ENCODE peak calls at places on chromosomes 4 and X, in six cellular contexts. Z, D, X, S, J and R are unnamed samples.

GRCh38 chr4:53767503-53767902 is 176.2 kb upstream of the LNX1 start:
- DNase-seq in Z (no peak), D (no peak), X (no peak), S (no peak), J (no peak), R (no peak)

GRCh38 chr4:128287159-128287870 is at the start of gene PGRMC2:
- DNase-seq in Z (peak), D (peak), X (peak), S (no peak), J (no peak), R (peak)

GRCh38 chrX:39869846-39870601 is 227.7 kb downstream of the BCOR start:
- DNase-seq in Z (no peak), D (peak), X (peak), S (no peak), J (no peak), R (no peak)

GRCh38 chr4:123892997-123893745 is 496.6 kb downstream of the SPRY1 start:
- DNase-seq in Z (no peak), D (no peak), X (no peak), S (peak), J (no peak), R (peak)

GRCh38 chr4:174427562-174428140 is 94.6 kb downstream of the HPGD start:
- DNase-seq in Z (no peak), D (no peak), X (no peak), S (no peak), J (no peak), R (no peak)

GRCh38 chr4:143035661-143036060 is 149.1 kb upstream of the USP38 start:
- DNase-seq in Z (no peak), D (no peak), X (no peak), S (no peak), J (no peak), R (no peak)

GRCh38 chr4:27003602-27004238 is 143.1 kb downstream of the STIM2 start:
- DNase-seq in Z (no peak), D (no peak), X (no peak), S (no peak), J (no peak), R (no peak)

GRCh38 chr4:152431287-152431686 is 104.6 kb downstream of the FBXW7 start:
- DNase-seq in Z (no peak), D (no peak), X (no peak), S (peak), J (no peak), R (no peak)

GRCh38 chr4:96063639-96064038 is 223.7 kb downstream of the PDHA2 start:
- DNase-seq in Z (no peak), D (no peak), X (no peak), S (no peak), J (no peak), R (no peak)

GRCh38 chr4:7195138-7195510 is 2.8 kb downstream of the SORCS2 start:
- DNase-seq in Z (no peak), D (no peak), X (no peak), S (no peak), J (no peak), R (peak)

GRCh38 chrX:104310084-104310483 is 55.4 kb upstream of the ESX1 start:
- DNase-seq in Z (no peak), D (peak), X (peak), S (no peak), J (no peak), R (peak)

GRCh38 chrX:118564498-118564897 is 68.9 kb downstream of the DOCK11 start:
- DNase-seq in Z (no peak), D (no peak), X (no peak), S (no peak), J (no peak), R (no peak)

DNA sequence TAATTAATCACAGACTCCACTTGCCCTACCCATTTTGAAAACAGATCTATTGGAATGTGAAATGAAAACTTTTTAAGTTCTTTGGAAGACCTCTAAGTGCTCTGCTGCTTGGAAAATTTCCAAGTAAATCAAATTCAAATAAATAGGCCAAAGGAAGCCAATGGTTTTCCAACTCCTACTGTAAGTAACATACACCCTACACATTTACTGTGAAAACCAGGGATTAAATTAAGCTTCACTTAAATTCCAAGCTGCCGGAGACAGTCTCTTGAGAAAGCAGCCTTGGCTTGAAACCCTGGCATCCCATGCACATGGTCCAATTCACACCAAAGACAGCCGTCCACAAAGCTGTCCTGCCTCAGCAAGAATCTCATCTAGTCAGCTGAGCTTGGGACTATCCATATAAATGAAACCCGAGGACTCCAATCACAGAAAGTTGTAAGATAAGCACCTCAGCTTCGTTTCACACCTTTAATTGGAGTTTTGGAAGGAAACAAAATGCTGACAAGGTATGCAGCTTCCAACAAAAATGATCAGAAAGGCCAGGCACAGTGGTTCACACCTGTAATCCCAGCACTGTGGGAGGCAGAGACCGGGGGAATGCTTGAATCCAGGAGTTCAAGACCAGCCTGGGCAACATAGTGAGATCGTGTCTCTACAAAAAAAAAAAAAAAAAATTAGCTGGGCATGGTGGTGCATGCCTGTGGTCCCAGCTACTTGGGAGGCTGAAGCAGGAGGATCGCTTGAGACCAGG is 88.6 kb downstream of the APBB2 start:
- DNase-seq in Z (no peak), D (no peak), X (no peak), S (no peak), J (no peak), R (no peak)
- TF ChIP-seq CHD2 in Z (no peak), D (no peak), X (no peak), S (no peak), J (no peak), R (no peak)

GRCh38 chr4:110005461-110006056 is 92.9 kb downstream of the EGF start:
- DNase-seq in Z (no peak), D (peak), X (peak), S (peak), J (peak), R (peak)
- TF ChIP-seq CHD2 in Z (no peak), D (no peak), X (no peak), S (no peak), J (no peak), R (no peak)

DNA sequence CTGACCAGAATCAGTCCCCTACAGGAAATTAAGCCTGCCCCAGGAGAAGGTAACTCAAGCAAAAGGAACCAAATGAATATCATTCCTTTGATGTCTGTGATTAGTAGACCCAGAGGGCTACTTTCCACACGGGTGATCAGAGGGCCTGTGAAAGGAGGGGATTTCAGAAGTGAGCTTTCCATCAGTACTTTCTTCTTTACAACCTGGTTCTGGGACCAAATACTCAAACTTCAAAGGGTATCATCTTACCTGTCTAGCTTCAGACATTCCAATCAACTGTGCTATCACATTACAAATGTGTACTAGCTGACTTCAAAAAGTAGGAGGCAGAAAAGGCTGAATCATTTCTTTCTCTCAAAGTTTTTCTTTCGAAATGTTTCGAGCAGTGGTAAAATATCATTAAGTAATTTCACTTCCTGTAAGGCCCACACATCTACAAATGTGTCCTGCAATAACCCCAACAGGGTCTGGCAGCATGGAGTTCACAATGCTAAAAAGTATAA is 23.9 kb downstream of the ACSL4 start:
- DNase-seq in Z (no peak), D (peak), X (no peak), S (peak), J (peak), R (no peak)
- TF ChIP-seq CHD2 in Z (no peak), D (no peak), X (no peak), S (no peak), J (no peak), R (no peak)

GRCh38 chr4:156677136-156677535 is 294.5 kb downstream of the PDGFC start:
- DNase-seq in Z (no peak), D (peak), X (no peak), S (peak), J (no peak), R (peak)

GRCh38 chr4:156676116-156676851 is 295.3 kb downstream of the PDGFC start:
- DNase-seq in Z (no peak), D (no peak), X (no peak), S (no peak), J (no peak), R (no peak)

GRCh38 chr4:156672924-156673323 is 298.7 kb downstream of the PDGFC start:
- DNase-seq in Z (no peak), D (no peak), X (no peak), S (no peak), J (no peak), R (no peak)

GRCh38 chr4:156673483-156673882 is 298.1 kb downstream of the PDGFC start:
- DNase-seq in Z (no peak), D (no peak), X (no peak), S (no peak), J (no peak), R (no peak)

DNA sequence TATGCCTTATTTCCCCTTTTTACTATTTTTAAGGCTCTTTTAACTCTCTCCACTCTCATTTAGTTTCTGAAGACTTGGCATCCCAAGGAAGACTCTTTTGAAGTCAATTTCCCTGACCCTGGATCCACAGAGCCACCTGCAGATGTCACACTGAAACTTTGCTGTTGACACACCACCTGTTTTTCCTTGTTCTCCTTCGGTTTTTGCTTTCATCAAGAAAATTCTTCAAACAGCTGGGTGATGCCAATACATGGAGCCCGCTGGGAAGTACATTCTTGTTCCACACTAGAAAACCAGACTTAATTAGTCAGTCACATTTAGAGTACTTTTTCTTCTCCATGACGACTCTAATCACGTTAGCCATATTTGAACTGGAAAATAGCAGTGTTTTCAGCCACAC is 293.9 kb downstream of the PDGFC start:
- DNase-seq in Z (no peak), D (no peak), X (no peak), S (no peak), J (no peak), R (no peak)
- TF ChIP-seq CHD2 in Z (no peak), D (no peak), X (no peak), S (no peak), J (no peak), R (no peak)